ENCODE peak calls at places on chromosomes 1 and 21, in eight cellular contexts. B, L, I, S, O, J, V and U are unnamed samples.

GRCh38 chr1:95233321-95233736 is 681 bp upstream of the RWDD3 start:
- DNase-seq in B (peak), L (peak), I (peak), S (peak), O (peak), J (no peak), V (no peak), U (no peak)

GRCh38 chr1:115838426-115838804 is 2.5 kb downstream of the NHLH2 start:
- DNase-seq in B (no peak), L (no peak), I (no peak), S (no peak), O (no peak), J (no peak), V (no peak), U (no peak)

GRCh38 chr1:45359882-45360513 is 19.8 kb upstream of the MUTYH start:
- DNase-seq in B (peak), L (no peak), I (peak), S (peak), O (no peak), J (no peak), V (peak), U (no peak)

GRCh38 chr1:22976461-22977243 is 4.0 kb upstream of the LACTBL1 start:
- DNase-seq in B (peak), L (peak), I (peak), S (peak), O (no peak), J (peak), V (peak), U (no peak)

GRCh38 chr1:30569384-30569783 is 154.0 kb downstream of the MATN1 start:
- DNase-seq in B (no peak), L (no peak), I (no peak), S (no peak), O (no peak), J (no peak), V (no peak), U (no peak)

GRCh38 chr1:26164036-26164927 is 4.5 kb downstream of the C1orf232 start:
- DNase-seq in B (peak), L (peak), I (peak), S (no peak), O (peak), J (peak), V (peak), U (no peak)

GRCh38 chr1:201184734-201185453 is 5.7 kb upstream of the IGFN1 start:
- DNase-seq in B (peak), L (peak), I (peak), S (peak), O (no peak), J (no peak), V (no peak), U (no peak)

GRCh38 chr21:45802425-45802824 is 158.9 kb downstream of the PCBP3 start:
- DNase-seq in B (no peak), L (no peak), I (no peak), S (no peak), O (no peak), J (no peak), V (no peak), U (no peak)

GRCh38 chr1:111204923-111205723 is 4.7 kb upstream of the DENND2D start:
- DNase-seq in B (no peak), L (no peak), I (no peak), S (no peak), O (no peak), J (no peak), V (no peak), U (no peak)

GRCh38 chr1:203177471-203178039 is 1.9 kb upstream of the MYBPH start:
- DNase-seq in B (peak), L (peak), I (peak), S (peak), O (no peak), J (no peak), V (no peak), U (no peak)

GRCh38 chr21:34936299-34936698 is 112.8 kb downstream of the RUNX1 start:
- DNase-seq in B (no peak), L (no peak), I (no peak), S (no peak), O (no peak), J (no peak), V (no peak), U (no peak)

GRCh38 chr1:7609311-7609994 is 161.6 kb upstream of the VAMP3 start:
- DNase-seq in B (no peak), L (peak), I (no peak), S (no peak), O (no peak), J (no peak), V (no peak), U (no peak)

GRCh38 chr1:248702714-248703113 is at the start of gene OR14I1:
- DNase-seq in B (no peak), L (no peak), I (no peak), S (no peak), O (no peak), J (no peak), V (no peak), U (no peak)

GRCh38 chr1:169890761-169891538 is 2.7 kb downstream of the SCYL3 start:
- DNase-seq in B (no peak), L (no peak), I (peak), S (no peak), O (no peak), J (no peak), V (no peak), U (no peak)

GRCh38 chr1:68954841-68955240 is 458.0 kb upstream of the DEPDC1 start:
- DNase-seq in B (no peak), L (no peak), I (no peak), S (no peak), O (no peak), J (no peak), V (no peak), U (peak)

GRCh38 chr1:83015163-83015562 is 983.8 kb downstream of the TTLL7 start:
- DNase-seq in B (no peak), L (no peak), I (no peak), S (no peak), O (no peak), J (no peak), V (no peak), U (no peak)

GRCh38 chr21:35020902-35021301 is 28.2 kb downstream of the RUNX1 start:
- DNase-seq in B (no peak), L (no peak), I (peak), S (no peak), O (no peak), J (no peak), V (no peak), U (no peak)

DNA sequence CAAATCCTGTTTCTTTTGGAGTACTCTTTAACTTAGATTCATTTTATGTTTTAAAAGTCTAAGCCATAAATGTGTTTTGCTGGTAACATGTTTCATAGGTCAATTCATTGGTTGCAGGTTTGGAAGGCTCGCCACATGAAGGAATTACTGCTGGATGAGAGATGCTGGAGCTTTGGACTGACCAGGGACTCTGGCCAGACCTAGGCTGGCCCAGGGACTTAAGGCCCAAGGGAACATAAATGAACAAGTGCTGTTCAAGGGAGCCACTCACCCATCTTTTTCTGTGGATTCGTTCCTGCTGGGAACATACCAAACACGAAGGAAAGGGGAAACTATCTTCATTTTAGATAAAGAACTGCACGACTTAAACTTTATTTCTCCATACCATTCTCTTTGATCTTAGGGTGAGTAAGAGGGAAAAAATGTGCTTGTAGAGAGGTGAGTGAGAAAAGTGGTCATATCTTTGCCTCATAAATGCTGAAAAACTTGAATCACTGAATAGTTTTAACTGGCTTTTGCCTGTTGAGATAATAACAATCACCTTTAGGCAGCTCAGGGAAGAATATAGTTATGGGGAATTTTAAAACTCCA is 15.3 kb upstream of the SHCBP1L start:
- DNase-seq in B (no peak), L (no peak), I (peak), S (no peak), O (no peak), J (no peak), V (no peak), U (no peak)
- H3K27ac ChIP-seq in B (no peak), L (no peak), I (no peak), S (no peak), O (no peak), J (no peak), V (no peak), U (peak)

GRCh38 chr1:184930645-184931044 is 43.7 kb downstream of the NIBAN1 start:
- DNase-seq in B (no peak), L (no peak), I (no peak), S (no peak), O (no peak), J (no peak), V (no peak), U (no peak)
- H3K27ac ChIP-seq in B (peak), L (no peak), I (no peak), S (no peak), O (no peak), J (no peak), V (no peak), U (no peak)

GRCh38 chr21:25370311-25370744 is 237.0 kb downstream of the MRPL39 start:
- DNase-seq in B (no peak), L (no peak), I (peak), S (peak), O (no peak), J (no peak), V (no peak), U (peak)
- H3K27ac ChIP-seq in B (no peak), L (no peak), I (peak), S (no peak), O (no peak), J (no peak), V (no peak), U (peak)

GRCh38 chr21:39085843-39086415 is 97.3 kb downstream of the PSMG1 start:
- DNase-seq in B (no peak), L (no peak), I (no peak), S (no peak), O (no peak), J (no peak), V (no peak), U (no peak)

GRCh38 chr21:39084073-39084472 is 99.2 kb downstream of the PSMG1 start:
- DNase-seq in B (no peak), L (no peak), I (no peak), S (no peak), O (no peak), J (no peak), V (no peak), U (no peak)

GRCh38 chr21:39084979-39085729 is 98.1 kb downstream of the PSMG1 start:
- DNase-seq in B (no peak), L (no peak), I (no peak), S (no peak), O (no peak), J (no peak), V (no peak), U (no peak)

GRCh38 chr21:39082656-39083376 is 100.4 kb downstream of the PSMG1 start:
- DNase-seq in B (no peak), L (no peak), I (no peak), S (no peak), O (no peak), J (no peak), V (no peak), U (no peak)

DNA sequence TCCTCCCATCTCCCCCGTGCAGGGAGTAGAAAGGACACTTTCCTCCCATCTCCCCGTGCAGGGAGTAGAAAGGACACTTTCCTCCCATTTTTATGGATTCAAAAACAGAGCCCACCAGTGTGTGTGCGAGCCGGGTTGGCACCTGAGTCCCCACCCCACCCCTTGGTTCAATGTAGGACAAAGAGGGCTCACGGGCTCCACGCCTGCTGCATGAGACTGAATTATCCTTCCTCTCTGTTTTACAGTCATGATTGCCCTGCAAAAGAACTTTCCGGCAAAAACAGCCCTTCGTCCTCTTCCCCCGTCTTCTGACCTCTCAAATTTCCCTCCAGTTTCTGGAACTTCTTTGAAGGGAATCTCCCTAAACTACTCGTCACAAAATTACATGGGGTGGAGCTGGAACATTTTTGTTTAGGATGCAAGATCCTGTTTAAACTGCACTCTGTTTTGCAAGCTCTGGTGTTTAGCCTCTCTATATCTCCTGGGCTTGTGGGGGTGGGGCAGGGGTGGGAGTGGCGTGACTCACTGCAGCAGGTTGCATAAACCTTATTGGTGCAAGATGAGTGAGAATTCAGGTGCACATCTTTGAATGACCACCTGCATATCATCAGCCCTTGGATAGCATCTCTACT is 99.8 kb downstream of the PSMG1 start:
- DNase-seq in B (no peak), L (no peak), I (no peak), S (no peak), O (no peak), J (no peak), V (no peak), U (no peak)
- H3K27ac ChIP-seq in B (no peak), L (peak), I (no peak), S (no peak), O (peak), J (no peak), V (no peak), U (no peak)

GRCh38 chr1:27598288-27598687 is 5.7 kb downstream of the AHDC1 start:
- DNase-seq in B (peak), L (no peak), I (no peak), S (peak), O (no peak), J (no peak), V (no peak), U (no peak)
- H3K27ac ChIP-seq in B (peak), L (peak), I (no peak), S (no peak), O (no peak), J (no peak), V (no peak), U (no peak)

DNA sequence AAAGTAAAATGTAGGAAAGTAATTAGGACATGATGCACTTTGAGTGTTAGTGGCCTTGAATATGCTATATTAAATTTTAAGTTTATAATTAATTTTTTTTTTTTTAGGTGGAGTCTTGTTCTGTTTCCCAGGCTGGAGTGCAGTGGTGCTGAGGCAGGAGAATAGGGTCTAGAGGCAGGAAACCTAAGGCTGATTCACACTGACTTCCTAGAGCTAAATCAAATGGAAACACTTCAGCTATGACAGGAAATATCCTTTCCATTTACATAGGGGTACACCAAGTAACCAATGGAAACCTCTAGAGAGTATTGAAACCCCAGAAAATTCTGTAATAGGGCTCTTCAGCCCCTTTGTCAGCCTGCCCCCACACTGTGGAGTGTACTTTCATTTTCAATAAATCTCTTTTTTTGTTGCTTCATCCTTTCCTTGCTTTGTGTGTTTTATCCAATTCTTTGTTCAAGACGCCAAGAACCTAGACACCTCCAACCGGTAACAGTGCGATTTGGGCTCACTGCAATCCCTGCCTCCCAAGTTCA is 17.9 kb upstream of the THRAP3 start:
- DNase-seq in B (no peak), L (no peak), I (no peak), S (no peak), O (no peak), J (no peak), V (no peak), U (no peak)
- H3K27ac ChIP-seq in B (peak), L (no peak), I (no peak), S (no peak), O (no peak), J (no peak), V (no peak), U (no peak)